ENCODE peak calls at places on chromosomes 2 and 18, in six cellular contexts. V, X, F, T, I and D are unnamed samples.
A peak's percentile ranks its signal among the peaks of the same experiment; 100 is the strongest.

GRCh38 chr2:9370746-9371145 is 52.6 kb downstream of the ITGB1BP1 start:
- DNase-seq in T (no peak), F (no peak), X (no peak), I (no peak), V (no peak), D (no peak)

GRCh38 chr2:121866789-121867188 is 111.3 kb downstream of the TSN start:
- DNase-seq in T (no peak), X (no peak), V (no peak), F (no peak), I (no peak), D (no peak)

GRCh38 chr2:113132622-113133021 is 5.2 kb downstream of the IL1RN start:
- DNase-seq in X (no peak), I (no peak), V (no peak), F (no peak), T (no peak), D (no peak)

GRCh38 chr2:172101008-172101706 is 1.5 kb downstream of the DLX2 start:
- DNase-seq in X (no peak), I (no peak), F (no peak), T (no peak), V (no peak), D (no peak)

GRCh38 chr2:207316484-207316883 is 150.7 kb upstream of the KLF7 start:
- DNase-seq in F (no peak), V (no peak), X (no peak), I (no peak), T (no peak), D (no peak)

GRCh38 chr2:142871396-142871795 is 6.1 kb upstream of the KYNU start:
- DNase-seq in V (no peak), F (no peak), I (no peak), X (no peak), T (no peak), D (no peak)

GRCh38 chr2:178363252-178363651 is 87.7 kb downstream of the PRKRA start:
- DNase-seq in X (peak; percentile 97), V (peak; percentile 87), F (peak; percentile 15), T (no peak), I (no peak), D (no peak)

GRCh38 chr2:74845217-74845751 is 11.4 kb downstream of the HK2 start:
- DNase-seq in V (peak; percentile 98), X (peak; percentile 99), I (peak; percentile 8), T (peak; percentile 91), F (peak; percentile 79), D (peak; percentile 78)

GRCh38 chr2:23620841-23621341 is 235.9 kb downstream of the KLHL29 start:
- DNase-seq in T (peak; percentile 39), X (no peak), F (no peak), I (no peak), V (no peak), D (no peak)

GRCh38 chr2:40197121-40197520 is 254.8 kb downstream of the SLC8A1 start:
- DNase-seq in V (no peak), X (no peak), I (no peak), T (no peak), F (no peak), D (no peak)

GRCh38 chr2:174663572-174663971 is 66.0 kb upstream of the WIPF1 start:
- DNase-seq in X (no peak), T (no peak), I (no peak), F (no peak), V (no peak), D (peak; percentile 68)

GRCh38 chr2:9820020-9820973 is 23.0 kb upstream of the TAF1B start:
- DNase-seq in I (no peak), X (peak; percentile 92), T (peak; percentile 48), F (peak; percentile 75), V (peak; percentile 71), D (no peak)

GRCh38 chr2:200592414-200593075 is 6.7 kb downstream of the AOX1 start:
- DNase-seq in I (no peak), X (peak; percentile 32), T (no peak), V (peak; percentile 43), F (no peak), D (peak; percentile 19)

GRCh38 chr2:183193904-183194303 is 69.7 kb downstream of the NUP35 start:
- DNase-seq in V (no peak), X (no peak), F (no peak), I (no peak), T (no peak), D (no peak)

GRCh38 chr2:238939074-238939473 is 91.2 kb downstream of the TWIST2 start:
- DNase-seq in T (no peak), F (no peak), I (no peak), V (no peak), X (no peak), D (no peak)

GRCh38 chr2:223560704-223561435 is 41.3 kb downstream of the SCG2 start:
- DNase-seq in F (no peak), I (no peak), X (peak; percentile 53), V (peak; percentile 72), T (no peak), D (no peak)

GRCh38 chr18:62486290-62486964 is 36.4 kb upstream of the ZCCHC2 start:
- DNase-seq in F (peak; percentile 5), T (no peak), V (peak; percentile 98), X (peak; percentile 98), I (peak; percentile 27), D (no peak)

GRCh38 chr2:9763356-9764152 is 79.7 kb upstream of the TAF1B start:
- DNase-seq in V (peak; percentile 77), T (no peak), F (no peak), X (peak; percentile 56), I (no peak), D (no peak)

GRCh38 chr2:176018708-176019107 is 16.6 kb upstream of the LNPK start:
- DNase-seq in F (no peak), V (peak; percentile 40), I (no peak), T (no peak), X (peak; percentile 11), D (no peak)

GRCh38 chr2:163348843-163349395 is 386.9 kb downstream of the FIGN start:
- DNase-seq in I (no peak), T (no peak), X (peak; percentile 7), F (peak; percentile 20), V (peak; percentile 91), D (peak; percentile 41)

GRCh38 chr2:206127656-206128055 is 31.6 kb downstream of the NDUFS1 start:
- DNase-seq in V (peak; percentile 21), X (peak; percentile 48), T (no peak), F (no peak), I (no peak), D (no peak)

GRCh38 chr2:182763311-182763912 is 47.4 kb downstream of the DNAJC10 start:
- DNase-seq in V (peak; percentile 73), I (no peak), X (peak; percentile 58), F (no peak), T (no peak), D (no peak)

GRCh38 chr2:83517727-83518368 is 941.2 kb downstream of the SUCLG1 start:
- DNase-seq in F (no peak), X (no peak), I (no peak), V (no peak), T (no peak), D (no peak)

GRCh38 chr2:129930451-129930850 is 49.0 kb upstream of the RAB6C start:
- DNase-seq in I (no peak), V (no peak), T (no peak), X (no peak), F (no peak), D (no peak)

GRCh38 chr2:100058014-100058310 is 84.4 kb downstream of the AFF3 start:
- DNase-seq in I (no peak), T (no peak), F (no peak), X (no peak), V (no peak), D (no peak)